ENCODE peak calls at places on chromosome X, in four cellular contexts. Q is fibroblast of the aortic adventitia; D is CD4-positive, alpha-beta T cell; J is fibroblast of mammary gland. H is an unnamed sample.

GRCh38 chrX:17944833-17945497 is 83.9 kb upstream of the RAI2 start:
- DNase-seq in Q (peak; percentile 3), D (no peak), J (peak; percentile 15), H (no peak)

GRCh38 chrX:154490021-154490413 is 412 bp downstream of the SLC10A3 start:
- DNase-seq in Q (peak; percentile 60), D (no peak), J (peak; percentile 66), H (peak; percentile 56)

GRCh38 chrX:115023139-115023538 is 5.7 kb upstream of the IL13RA2 start:
- DNase-seq in Q (peak; percentile 87), D (no peak), J (peak; percentile 87), H (peak; percentile 70)

GRCh38 chrX:122363112-122363511 is 821.0 kb upstream of the GRIA3 start:
- DNase-seq in Q (no peak), D (no peak), J (no peak), H (no peak)

GRCh38 chrX:104913348-104913747 is 307.1 kb downstream of the TEX13A start:
- DNase-seq in Q (no peak), D (no peak), J (peak; percentile 14), H (peak; percentile 10)

GRCh38 chrX:25646156-25646555 is 492.0 kb upstream of the MAGEB18 start:
- DNase-seq in Q (no peak), D (no peak), J (no peak), H (no peak)

GRCh38 chrX:154829926-154830442 is 4.5 kb downstream of the SMIM9 start:
- DNase-seq in Q (no peak), D (no peak), J (no peak), H (no peak)

GRCh38 chrX:13863326-13863725 is 46.4 kb upstream of the GPM6B start:
- DNase-seq in Q (no peak), D (no peak), J (peak; percentile 20), H (no peak)

GRCh38 chrX:119041175-119041574 is 31.6 kb upstream of the CT47C1 start:
- DNase-seq in Q (peak; percentile 80), D (no peak), J (peak; percentile 93), H (peak; percentile 78)

GRCh38 chrX:26909728-26910127 is 553.4 kb downstream of the PPP4R3C start:
- DNase-seq in Q (no peak), D (no peak), J (no peak), H (no peak)

GRCh38 chrX:69216446-69216845 is 51.2 kb upstream of the PJA1 start:
- DNase-seq in Q (no peak), D (no peak), J (no peak), H (no peak)

GRCh38 chrX:74065831-74066390 is 238.1 kb upstream of the ZCCHC13 start:
- DNase-seq in Q (no peak), D (no peak), J (no peak), H (no peak)

GRCh38 chrX:72128881-72129280 is 2.8 kb downstream of the RTL5 start:
- DNase-seq in Q (no peak), D (no peak), J (peak; percentile 18), H (peak; percentile 23)

GRCh38 chrX:88612870-88613329 is 134.1 kb upstream of the CPXCR1 start:
- DNase-seq in Q (no peak), D (no peak), J (no peak), H (peak; percentile 4)

GRCh38 chrX:88613338-88613737 is 133.7 kb upstream of the CPXCR1 start:
- DNase-seq in Q (peak; percentile 17), D (no peak), J (peak; percentile 2), H (peak; percentile 51)
- TF ChIP-seq CTCF in Q (peak; percentile 28), D (no peak), J (peak; percentile 17), H (peak; percentile 32)

GRCh38 chrX:44043496-44043895 is 70.3 kb upstream of the NDP start:
- DNase-seq in Q (no peak), D (no peak), J (peak; percentile 39), H (peak; percentile 14)
- TF ChIP-seq CTCF in Q (no peak), D (no peak), J (no peak), H (no peak)

GRCh38 chrX:149504226-149504914 is 736 bp downstream of the IDS start:
- DNase-seq in Q (peak; percentile 21), D (peak; percentile 60), J (peak; percentile 9), H (no peak)
- TF ChIP-seq CTCF in Q (peak; percentile 43), D (peak; percentile 33), J (no peak), H (peak; percentile 15)

GRCh38 chrX:150212672-150213480 is 150.2 kb upstream of the MAMLD1 start:
- DNase-seq in Q (peak; percentile 52), D (no peak), J (no peak), H (peak; percentile 31)
- TF ChIP-seq CTCF in Q (no peak), D (no peak), J (no peak), H (no peak)

DNA sequence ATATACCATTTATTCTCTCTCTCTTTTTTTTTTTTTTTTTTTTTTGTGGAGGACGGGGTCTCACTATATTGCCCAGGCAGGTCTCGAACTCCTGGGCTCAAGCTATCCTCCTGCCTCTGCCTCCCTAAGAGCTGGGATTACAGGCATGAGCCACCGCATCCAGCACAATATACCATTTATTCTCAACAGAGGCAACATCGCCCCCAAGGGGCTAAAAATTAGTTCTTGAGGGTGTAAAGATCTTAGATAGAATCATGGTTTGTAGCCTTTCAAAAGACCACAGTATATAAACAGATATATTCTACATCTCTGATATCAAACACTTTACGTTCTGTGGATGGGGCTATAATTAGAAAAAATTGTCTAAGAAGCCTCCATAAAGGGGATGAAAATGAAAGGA is 39.8 kb upstream of the TCEAL2 start:
- DNase-seq in Q (no peak), D (no peak), J (no peak), H (no peak)
- TF ChIP-seq CTCF in Q (no peak), D (no peak), J (no peak), H (no peak)